ENCODE peak calls at places on chromosome 17, in six cellular contexts. J is stomach, U is psoas muscle, W is H7, K is transverse colon, F is ascending aorta. T is an unnamed sample. For H3K36me3, the result is how much of the 10 kb centered on the place peaks cover.

GRCh38 chr17:76458580-76459490 is 5.9 kb upstream of the UBE2O start:
- DNase-seq in J (peak), U (no peak), W (peak), K (peak), F (no peak), T (no peak)

GRCh38 chr17:77456271-77456950 is 315.6 kb downstream of the SEC14L1 start:
- DNase-seq in J (no peak), U (no peak), W (no peak), K (peak), F (no peak), T (no peak)

GRCh38 chr17:9037741-9038140 is 16.4 kb downstream of the NTN1 start:
- DNase-seq in J (no peak), U (no peak), W (no peak), K (no peak), F (no peak), T (no peak)

GRCh38 chr17:36544049-36544319 is 735 bp upstream of the GGNBP2 start:
- DNase-seq in J (peak), U (peak), W (no peak), K (no peak), F (no peak), T (peak)

GRCh38 chr17:48776602-48777001 is 40.4 kb downstream of the TTLL6 start:
- DNase-seq in J (no peak), U (no peak), W (no peak), K (no peak), F (no peak), T (no peak)

GRCh38 chr17:44928950-44929720 is 13.8 kb upstream of the GFAP start:
- DNase-seq in J (no peak), U (no peak), W (no peak), K (no peak), F (no peak), T (no peak)

GRCh38 chr17:21218101-21218500 is 4.1 kb upstream of the TMEM11 start:
- DNase-seq in J (no peak), U (no peak), W (peak), K (no peak), F (no peak), T (no peak)

GRCh38 chr17:65039349-65039988 is 17.1 kb downstream of the GNA13 start:
- DNase-seq in J (no peak), U (no peak), W (no peak), K (no peak), F (no peak), T (no peak)

GRCh38 chr17:633641-634091 is 81.0 kb downstream of the VPS53 start:
- DNase-seq in J (no peak), U (no peak), W (no peak), K (no peak), F (no peak), T (peak)

GRCh38 chr17:2701996-2702741 is 9.4 kb downstream of the CLUH start:
- DNase-seq in J (no peak), U (peak), W (peak), K (no peak), F (no peak), T (no peak)

GRCh38 chr17:31564291-31564690 is 172.8 kb downstream of the RAB11FIP4 start:
- DNase-seq in J (no peak), U (no peak), W (no peak), K (no peak), F (no peak), T (no peak)

GRCh38 chr17:43723697-43724359 is 34.8 kb downstream of the SOST start:
- DNase-seq in J (no peak), U (peak), W (no peak), K (no peak), F (no peak), T (no peak)

GRCh38 chr17:57739402-57740224 is 5.5 kb downstream of the CCDC182 start:
- DNase-seq in J (no peak), U (no peak), W (peak), K (no peak), F (no peak), T (no peak)

GRCh38 chr17:700504-701094 is 14.0 kb downstream of the VPS53 start:
- DNase-seq in J (no peak), U (no peak), W (peak), K (no peak), F (no peak), T (no peak)

GRCh38 chr17:66847704-66848103 is 12.8 kb downstream of the CACNG5 start:
- DNase-seq in J (no peak), U (no peak), W (no peak), K (no peak), F (no peak), T (no peak)

GRCh38 chr17:65888649-65889048 is 303.3 kb downstream of the CEP112 start:
- DNase-seq in J (no peak), U (no peak), W (no peak), K (no peak), F (no peak), T (no peak)

GRCh38 chr17:48629411-48629759 is 3.2 kb upstream of the HOXB9 start:
- DNase-seq in J (no peak), U (no peak), W (no peak), K (no peak), F (no peak), T (no peak)

GRCh38 chr17:37791434-37791833 is 46.6 kb upstream of the HNF1B start:
- DNase-seq in J (peak), U (no peak), W (peak), K (peak), F (no peak), T (no peak)

GRCh38 chr17:77449908-77450741 is 309.4 kb downstream of the SEC14L1 start:
- DNase-seq in J (peak), U (peak), W (peak), K (peak), F (no peak), T (peak)

GRCh38 chr17:31679667-31680066 is 179.4 kb downstream of the COPRS start:
- DNase-seq in J (no peak), U (no peak), W (no peak), K (no peak), F (no peak), T (no peak)

GRCh38 chr17:63142836-63143235 is 176.8 kb downstream of the TANC2 start:
- DNase-seq in J (no peak), U (no peak), W (no peak), K (no peak), F (no peak), T (no peak)

GRCh38 chr17:42313773-42314566 is 25.7 kb downstream of the STAT5A start:
- DNase-seq in J (no peak), U (no peak), W (no peak), K (no peak), F (no peak), T (no peak)

GRCh38 chr17:83201206-83202001 is 122.0 kb downstream of the METRNL start:
- DNase-seq in J (peak), U (peak), W (no peak), K (peak), F (peak), T (peak)

GRCh38 chr17:540632-541031 is 174.0 kb downstream of the VPS53 start:
- DNase-seq in J (no peak), U (no peak), W (no peak), K (no peak), F (no peak), T (no peak)

GRCh38 chr17:40069751-40070643 is 7.2 kb downstream of the THRA start:
- DNase-seq in J (peak), U (peak), W (peak), K (peak), F (no peak), T (peak)

GRCh38 chr17:6420173-6420641 is 14.7 kb downstream of the AIPL1 start:
- DNase-seq in J (no peak), U (no peak), W (peak), K (no peak), F (no peak), T (no peak)

DNA sequence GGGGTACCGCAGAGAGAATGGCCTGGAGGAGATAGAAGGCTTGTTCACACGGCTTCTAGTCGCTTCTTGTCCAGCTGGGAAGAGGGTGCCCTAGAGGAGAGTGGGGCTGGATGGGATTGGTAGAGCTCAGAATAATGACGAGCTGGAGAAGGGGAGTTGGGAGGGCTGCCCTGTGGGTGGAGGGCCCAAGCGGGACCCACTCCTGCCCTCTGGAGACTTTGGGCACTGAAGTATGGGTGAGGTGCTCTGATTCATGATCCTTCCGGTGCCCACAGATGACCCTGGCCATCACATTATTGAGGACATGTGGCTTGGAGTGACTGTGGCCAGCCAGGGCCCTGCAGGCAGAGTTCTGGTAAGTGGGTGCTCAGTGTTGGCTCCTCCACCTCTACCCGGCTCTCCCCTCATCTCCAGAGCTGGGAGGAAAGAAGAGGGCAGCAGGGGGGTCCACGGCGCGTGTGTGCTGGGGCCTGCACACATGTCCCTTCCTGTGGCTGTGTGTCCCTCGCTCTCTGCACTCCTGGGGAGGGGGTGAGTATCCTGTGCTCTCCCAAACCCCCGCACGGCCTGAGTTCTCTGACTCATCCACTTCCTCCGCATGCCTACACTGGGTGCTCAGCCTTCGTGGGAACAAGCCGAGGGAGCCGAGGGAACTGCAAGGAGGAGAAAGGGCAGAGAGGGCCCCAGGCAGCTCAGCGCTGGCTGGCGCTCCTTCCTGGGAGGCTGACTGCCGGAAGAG is 8.5 kb downstream of the ITGA3 start:
- DNase-seq in J (no peak), U (peak), W (peak), K (peak), F (peak), T (peak)
- H3K36me3 ChIP-seq in J (under half), U (under half), W (under half), K (under half), F (under half), T (under half)

GRCh38 chr17:82058230-82058854 is 6.6 kb downstream of the GPS1 start:
- DNase-seq in J (peak), U (no peak), W (no peak), K (no peak), F (no peak), T (no peak)
- H3K36me3 ChIP-seq in J (half or more), U (half or more), W (under half), K (under half), F (half or more), T (under half)

GRCh38 chr17:30393491-30393890 is 14.8 kb downstream of the CPD start:
- DNase-seq in J (no peak), U (no peak), W (no peak), K (no peak), F (no peak), T (no peak)

GRCh38 chr17:30393911-30394867 is 15.5 kb downstream of the CPD start:
- DNase-seq in J (no peak), U (no peak), W (no peak), K (no peak), F (no peak), T (no peak)

GRCh38 chr17:30388321-30389179 is 9.8 kb downstream of the CPD start:
- DNase-seq in J (no peak), U (no peak), W (peak), K (no peak), F (no peak), T (no peak)

GRCh38 chr17:30391534-30391933 is 12.8 kb downstream of the CPD start:
- DNase-seq in J (no peak), U (no peak), W (no peak), K (no peak), F (no peak), T (no peak)

DNA sequence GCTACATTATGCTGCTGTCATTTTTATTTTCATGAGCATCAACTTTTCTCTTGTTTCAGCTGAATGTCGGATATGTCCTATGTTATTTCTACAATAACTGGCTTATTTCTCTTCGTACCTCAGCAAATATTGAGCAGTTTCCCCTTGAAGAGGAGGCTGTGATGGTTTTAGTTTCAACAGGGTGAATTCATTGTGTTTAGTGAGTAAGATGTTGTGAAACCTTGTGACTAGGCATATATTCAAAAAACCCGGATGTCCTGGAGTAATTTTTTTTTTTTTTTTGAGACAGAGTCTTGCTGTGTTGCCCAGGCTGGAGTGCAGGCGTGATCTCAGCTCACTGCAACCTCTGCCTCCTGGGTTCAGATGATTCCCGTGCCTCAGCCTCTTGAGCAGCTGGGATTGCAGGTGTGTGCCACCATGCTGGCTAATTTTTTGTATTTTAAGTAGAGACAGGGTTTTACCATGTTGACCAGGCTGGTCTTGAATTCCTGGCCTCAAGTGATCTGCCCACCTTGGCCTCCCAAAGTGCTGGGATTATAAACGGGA is 11.1 kb downstream of the CPD start:
- DNase-seq in J (no peak), U (no peak), W (no peak), K (no peak), F (no peak), T (no peak)
- H3K36me3 ChIP-seq in J (half or more), U (half or more), W (under half), K (under half), F (under half), T (under half)

GRCh38 chr17:75115545-75115944 is 5.8 kb downstream of the ARMC7 start:
- DNase-seq in J (no peak), U (no peak), W (no peak), K (no peak), F (no peak), T (no peak)

GRCh38 chr17:75116681-75117080 is 6.9 kb downstream of the ARMC7 start:
- DNase-seq in J (no peak), U (no peak), W (no peak), K (no peak), F (no peak), T (no peak)

GRCh38 chr17:75110307-75110937 is 653 bp downstream of the ARMC7 start:
- DNase-seq in J (peak), U (peak), W (no peak), K (peak), F (no peak), T (peak)

GRCh38 chr17:75111777-75112176 is 2.0 kb downstream of the ARMC7 start:
- DNase-seq in J (no peak), U (no peak), W (no peak), K (no peak), F (no peak), T (no peak)

GRCh38 chr17:75113798-75114551 is 4.2 kb downstream of the ARMC7 start:
- DNase-seq in J (peak), U (peak), W (peak), K (peak), F (peak), T (peak)
- H3K36me3 ChIP-seq in J (under half), U (under half), W (under half), K (under half), F (under half), T (under half)